ENCODE peak calls at places on chromosome 16, in eight cellular contexts. D is GM23248; X is NCI-H187 treated with DMSO at 0.1 percent for 48 hours; U is stimulated activated CD4-positive, alpha-beta T cell treated with anti-CD3 and anti-CD28 coated beads, Interleukin-4, amount 100 ng/mL, for 4 hours; N is epithelial cell of esophagus; G is activated CD8-positive, alpha-beta memory T cell treated with anti-CD3 and anti-CD28 coated beads for 24 hours; O is NCI-H1092; I is HuH-7.5. C is an unnamed sample.

GRCh38 chr16:31301708-31302400 is 42.1 kb downstream of the ITGAM start:
- DNase-seq in D (peak), X (no peak), U (no peak), N (peak), G (no peak), O (no peak), I (no peak), C (peak)

GRCh38 chr16:1794221-1794871 is 841 bp upstream of the IGFALS start:
- DNase-seq in D (no peak), X (no peak), U (no peak), N (no peak), G (no peak), O (no peak), I (no peak), C (no peak)

GRCh38 chr16:16075463-16076399 is 126.3 kb downstream of the ABCC1 start:
- DNase-seq in D (no peak), X (no peak), U (no peak), N (no peak), G (no peak), O (no peak), I (no peak), C (no peak)

GRCh38 chr16:25716186-25716585 is 24.4 kb downstream of the HS3ST4 start:
- DNase-seq in D (no peak), X (no peak), U (no peak), N (no peak), G (no peak), O (no peak), I (no peak), C (peak)

GRCh38 chr16:54062361-54063346 is 223.9 kb downstream of the IRX3 start:
- DNase-seq in D (no peak), X (peak), U (no peak), N (no peak), G (no peak), O (no peak), I (no peak), C (peak)

GRCh38 chr16:81733295-81733694 is 45.8 kb upstream of the PLCG2 start:
- DNase-seq in D (no peak), X (no peak), U (no peak), N (no peak), G (no peak), O (no peak), I (no peak), C (no peak)

GRCh38 chr16:844638-845348 is 44.3 kb upstream of the GNG13 start:
- DNase-seq in D (no peak), X (no peak), U (no peak), N (no peak), G (no peak), O (no peak), I (no peak), C (no peak)

GRCh38 chr16:20901441-20902112 is 1.0 kb downstream of the LYRM1 start:
- DNase-seq in D (peak), X (no peak), U (peak), N (peak), G (peak), O (no peak), I (peak), C (peak)

GRCh38 chr16:89525146-89525913 is 17.1 kb downstream of the SPG7 start:
- DNase-seq in D (no peak), X (no peak), U (no peak), N (no peak), G (no peak), O (no peak), I (no peak), C (no peak)

GRCh38 chr16:4489030-4489429 is 12.8 kb downstream of the HMOX2 start:
- DNase-seq in D (peak), X (no peak), U (no peak), N (peak), G (no peak), O (no peak), I (no peak), C (no peak)

GRCh38 chr16:69326172-69326873 is 4.1 kb downstream of the PDF start:
- DNase-seq in D (no peak), X (no peak), U (no peak), N (no peak), G (no peak), O (no peak), I (peak), C (no peak)

GRCh38 chr16:52603015-52603414 is 56.1 kb upstream of the TOX3 start:
- DNase-seq in D (no peak), X (no peak), U (no peak), N (no peak), G (no peak), O (no peak), I (no peak), C (no peak)

GRCh38 chr16:46853713-46854443 is 22.9 kb upstream of the C16orf87 start:
- DNase-seq in D (peak), X (no peak), U (peak), N (peak), G (peak), O (peak), I (peak), C (peak)

GRCh38 chr16:58494981-58495860 is 4.7 kb upstream of the NDRG4 start:
- DNase-seq in D (peak), X (peak), U (peak), N (peak), G (peak), O (peak), I (peak), C (peak)

GRCh38 chr16:85402910-85403692 is 210.0 kb upstream of the GSE1 start:
- DNase-seq in D (no peak), X (no peak), U (no peak), N (peak), G (peak), O (no peak), I (no peak), C (peak)

GRCh38 chr16:54453863-54454262 is 167.3 kb upstream of the IRX3 start:
- DNase-seq in D (no peak), X (no peak), U (no peak), N (no peak), G (no peak), O (no peak), I (no peak), C (no peak)